ENCODE peak calls at places on chromosomes 5 and 9, in five cellular contexts. T is IMR-90, J is GM12878, U is SK-N-SH, F is K562. H is an unnamed sample.

GRCh38 chr9:122396622-122397148 is 25.9 kb downstream of the PTGS1 start:
- DNase-seq in T (peak), J (no peak), U (no peak), F (no peak), H (no peak)

GRCh38 chr5:136190904-136191303 is 2.1 kb downstream of the SMIM32 start:
- DNase-seq in T (no peak), J (no peak), U (peak), F (no peak), H (no peak)

GRCh38 chr5:81232449-81233079 is 558 bp upstream of the CKMT2 start:
- DNase-seq in T (no peak), J (no peak), U (no peak), F (no peak), H (no peak)

GRCh38 chr5:149615976-149616375 is 34.7 kb downstream of the ARHGEF37 start:
- DNase-seq in T (no peak), J (no peak), U (no peak), F (no peak), H (no peak)

GRCh38 chr5:6582507-6583048 is 50.3 kb downstream of the NSUN2 start:
- DNase-seq in T (no peak), J (no peak), U (no peak), F (no peak), H (no peak)

GRCh38 chr5:80411589-80412219 is 3.8 kb downstream of the ZFYVE16 start:
- DNase-seq in T (peak), J (no peak), U (no peak), F (no peak), H (no peak)

GRCh38 chr9:81372628-81373191 is 316.6 kb downstream of the TLE1 start:
- DNase-seq in T (no peak), J (no peak), U (no peak), F (no peak), H (no peak)

GRCh38 chr5:543351-543750 is 19.1 kb upstream of the SLC9A3 start:
- DNase-seq in T (no peak), J (no peak), U (no peak), F (no peak), H (no peak)

GRCh38 chr5:136308396-136308795 is 56.9 kb downstream of the TRPC7 start:
- DNase-seq in T (no peak), J (no peak), U (peak), F (no peak), H (peak)

GRCh38 chr5:137498301-137498735 is 808 bp downstream of the SPOCK1 start:
- DNase-seq in T (no peak), J (no peak), U (peak), F (no peak), H (peak)

GRCh38 chr9:130663258-130664171 is 879 bp upstream of the PRDM12 start:
- DNase-seq in T (no peak), J (no peak), U (peak), F (no peak), H (peak)

GRCh38 chr5:115169392-115170127 is at the start of gene TRIM36:
- DNase-seq in T (peak), J (peak), U (peak), F (peak), H (peak)

GRCh38 chr5:151637676-151638075 is 46.5 kb upstream of the FAT2 start:
- DNase-seq in T (no peak), J (no peak), U (no peak), F (no peak), H (no peak)

GRCh38 chr9:76873056-76873792 is 32.7 kb downstream of the PRUNE2 start:
- DNase-seq in T (no peak), J (no peak), U (no peak), F (no peak), H (no peak)

GRCh38 chr9:69444021-69444420 is 119.0 kb downstream of the ENTREP1 start:
- DNase-seq in T (peak), J (no peak), U (no peak), F (no peak), H (no peak)

GRCh38 chr9:21294325-21294724 is 10.8 kb downstream of the IFNA5 start:
- DNase-seq in T (peak), J (peak), U (no peak), F (no peak), H (peak)

GRCh38 chr5:121429761-121430160 is 421.9 kb upstream of the FTMT start:
- DNase-seq in T (no peak), J (no peak), U (no peak), F (no peak), H (no peak)
- TF ChIP-seq RCOR1 in T (no peak), J (no peak), U (no peak), F (no peak), H (no peak)

DNA sequence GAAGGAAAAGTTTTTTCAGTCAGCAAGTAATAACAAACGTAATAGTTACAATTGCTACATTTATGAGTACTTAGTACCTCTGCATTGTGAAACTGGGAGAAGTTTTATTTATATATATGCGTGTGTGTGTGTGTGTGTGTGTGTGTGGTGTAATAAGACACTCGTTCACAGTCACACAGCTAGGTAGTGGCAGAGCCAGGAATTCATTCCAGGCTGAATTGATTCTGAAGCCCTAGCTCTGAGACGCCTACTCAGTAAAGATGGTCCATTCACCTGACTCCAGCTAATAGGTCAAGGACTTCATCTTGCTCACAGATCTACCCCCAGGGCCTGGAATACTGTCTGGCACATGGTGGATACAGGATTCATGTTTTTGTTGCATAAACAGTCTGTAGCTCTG is 13.6 kb upstream of the CAST start:
- DNase-seq in T (peak), J (no peak), U (no peak), F (no peak), H (no peak)
- TF ChIP-seq RCOR1 in T (no peak), J (no peak), U (no peak), F (no peak), H (no peak)

GRCh38 chr9:133734600-133735414 is 3.3 kb downstream of the SARDH start:
- DNase-seq in T (no peak), J (no peak), U (no peak), F (no peak), H (no peak)
- TF ChIP-seq RCOR1 in T (no peak), J (no peak), U (no peak), F (no peak), H (no peak)

GRCh38 chr5:142317173-142317572 is 7.6 kb downstream of the SPRY4 start:
- DNase-seq in T (no peak), J (no peak), U (no peak), F (no peak), H (no peak)
- TF ChIP-seq RCOR1 in T (no peak), J (no peak), U (no peak), F (no peak), H (no peak)

GRCh38 chr9:117354997-117355396 is 59.9 kb downstream of the ASTN2 start:
- DNase-seq in T (no peak), J (no peak), U (no peak), F (no peak), H (no peak)
- TF ChIP-seq RCOR1 in T (no peak), J (no peak), U (no peak), F (no peak), H (no peak)

DNA sequence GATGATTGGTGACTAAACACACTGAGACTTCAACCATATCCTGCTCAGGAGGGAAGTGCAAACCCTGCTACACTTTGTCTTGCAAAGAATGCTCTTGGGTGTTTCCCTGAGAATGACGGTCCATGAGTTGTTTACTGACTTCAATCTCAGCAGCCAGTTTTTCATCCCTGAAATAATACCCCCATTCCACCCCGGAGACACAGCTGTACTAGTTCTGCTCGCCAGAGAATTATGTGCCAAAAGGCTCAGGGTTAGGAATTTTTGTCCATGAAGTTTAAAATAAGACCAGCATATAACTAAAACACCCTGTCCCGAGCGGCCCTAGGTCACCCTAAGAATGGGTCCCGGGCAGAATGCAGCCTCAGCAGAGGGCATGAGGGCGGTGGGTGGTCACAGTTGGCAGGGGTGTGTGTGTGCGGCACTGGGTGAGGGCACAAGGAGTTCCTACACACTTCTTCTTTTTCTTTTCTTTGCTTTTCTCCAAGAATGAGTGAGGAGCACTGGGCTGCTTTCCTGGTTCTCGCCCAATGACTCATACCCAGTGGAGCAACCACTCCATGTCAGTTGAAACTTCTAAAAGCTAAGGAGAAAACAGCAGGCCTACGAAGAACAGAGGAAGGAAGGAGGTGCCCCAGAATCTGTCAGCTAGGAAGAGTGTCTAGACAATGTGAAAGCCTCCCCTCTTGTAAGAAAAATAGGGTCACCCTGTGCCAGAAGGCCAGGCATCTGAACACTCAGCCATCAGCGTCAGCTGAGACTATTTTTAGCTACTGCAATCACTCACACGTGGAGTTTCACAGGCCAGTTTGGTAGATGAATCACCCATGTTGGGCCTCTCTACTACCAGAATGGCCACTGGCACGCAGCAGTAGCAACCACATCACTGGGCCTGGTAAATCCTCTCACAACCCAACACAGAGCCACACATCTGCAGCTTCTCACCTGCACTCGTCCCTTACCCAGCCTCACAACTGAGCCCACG is 105.9 kb downstream of the DPYSL3 start:
- DNase-seq in T (peak), J (peak), U (no peak), F (no peak), H (peak)
- TF ChIP-seq RCOR1 in T (no peak), J (no peak), U (no peak), F (no peak), H (no peak)

GRCh38 chr9:114212841-114213240 is 57.5 kb downstream of the COL27A1 start:
- DNase-seq in T (no peak), J (no peak), U (no peak), F (no peak), H (no peak)
- TF ChIP-seq RCOR1 in T (no peak), J (no peak), U (no peak), F (no peak), H (no peak)

GRCh38 chr5:172931001-172931536 is 28.2 kb upstream of the RPL26L1 start:
- DNase-seq in T (peak), J (no peak), U (no peak), F (no peak), H (peak)
- TF ChIP-seq RCOR1 in T (no peak), J (no peak), U (no peak), F (no peak), H (no peak)

DNA sequence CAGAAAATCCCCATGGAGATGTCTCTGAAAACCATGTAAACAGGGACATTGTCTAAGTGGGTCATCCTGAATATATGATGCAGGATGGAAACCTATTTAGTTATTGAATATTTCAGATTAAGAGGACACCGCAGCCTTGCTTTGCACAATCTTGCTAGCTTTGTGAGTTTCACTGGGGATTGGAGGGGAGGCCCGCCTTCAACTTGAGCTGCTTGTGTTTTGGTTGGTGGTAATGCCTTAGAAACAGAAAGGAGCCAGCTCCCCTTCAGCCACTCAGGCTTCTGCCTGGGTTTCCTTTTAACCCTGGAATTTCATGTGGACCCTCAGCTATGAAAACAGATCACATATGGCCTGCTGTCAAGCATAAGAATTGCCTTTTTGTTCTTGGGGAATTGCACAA is 112.7 kb downstream of the C9orf152 start:
- DNase-seq in T (peak), J (no peak), U (no peak), F (no peak), H (no peak)
- TF ChIP-seq RCOR1 in T (no peak), J (no peak), U (no peak), F (no peak), H (no peak)